ENCODE peak calls at places on chromosomes 12 and 14, in nine cellular contexts. G, C, N, A, R, B, Y, V and F are unnamed samples.

GRCh38 chr12:62719027-62719426 is 215.9 kb downstream of the PPM1H start:
- DNase-seq in R (no peak), C (no peak), A (no peak), B (no peak), Y (no peak), V (no peak), N (no peak), G (no peak), F (no peak)

GRCh38 chr12:132765366-132765765 is 3.7 kb upstream of the ANKLE2 start:
- DNase-seq in G (no peak), N (no peak), Y (no peak), R (no peak), B (no peak), C (no peak), V (no peak), A (no peak), F (no peak)

GRCh38 chr12:132429932-132430643 is 59.9 kb upstream of the FBRSL1 start:
- DNase-seq in N (peak; percentile 63), G (no peak), B (no peak), A (peak; percentile 41), R (peak; percentile 50), C (peak; percentile 86), Y (no peak), V (no peak), F (no peak)

GRCh38 chr14:93332032-93332852 is 594 bp downstream of the BTBD7 start:
- DNase-seq in C (peak; percentile 73), V (peak; percentile 49), Y (no peak), B (peak; percentile 67), R (peak; percentile 42), N (peak; percentile 74), G (peak; percentile 33), A (no peak), F (no peak)

GRCh38 chr12:5581616-5582367 is 149.9 kb downstream of the NTF3 start:
- DNase-seq in R (no peak), Y (no peak), B (peak; percentile 49), N (no peak), G (no peak), C (no peak), V (no peak), A (no peak), F (no peak)

GRCh38 chr14:102279688-102280348 is 25.1 kb downstream of the MOK start:
- DNase-seq in V (peak; percentile 100), C (no peak), B (no peak), R (no peak), A (peak; percentile 84), G (no peak), Y (no peak), N (no peak), F (no peak)

GRCh38 chr14:69038449-69039286 is 59.6 kb upstream of the ACTN1 start:
- DNase-seq in V (peak; percentile 88), B (no peak), G (no peak), Y (no peak), R (no peak), N (no peak), C (no peak), A (no peak), F (peak; percentile 47)

GRCh38 chr12:82803201-82803600 is 116.5 kb downstream of the TMTC2 start:
- DNase-seq in N (no peak), V (no peak), A (no peak), Y (no peak), R (no peak), C (no peak), B (no peak), G (no peak), F (no peak)

GRCh38 chr12:53492830-53493609 is 6.2 kb downstream of the MAP3K12 start:
- DNase-seq in N (peak; percentile 92), R (peak; percentile 92), Y (peak; percentile 91), V (peak; percentile 80), C (peak; percentile 93), B (peak; percentile 94), A (peak; percentile 64), G (peak; percentile 87), F (peak; percentile 93)

GRCh38 chr12:15629108-15629507 is 160.1 kb downstream of the EPS8 start:
- DNase-seq in N (peak; percentile 28), B (peak; percentile 74), V (peak; percentile 98), R (peak; percentile 7), C (peak; percentile 64), Y (peak; percentile 84), A (peak; percentile 94), G (peak; percentile 67), F (peak; percentile 84)

GRCh38 chr12:4648099-4648498 is 752 bp downstream of the AKAP3 start:
- DNase-seq in N (no peak), V (no peak), C (no peak), R (no peak), Y (no peak), A (no peak), G (no peak), B (no peak), F (no peak)

DNA sequence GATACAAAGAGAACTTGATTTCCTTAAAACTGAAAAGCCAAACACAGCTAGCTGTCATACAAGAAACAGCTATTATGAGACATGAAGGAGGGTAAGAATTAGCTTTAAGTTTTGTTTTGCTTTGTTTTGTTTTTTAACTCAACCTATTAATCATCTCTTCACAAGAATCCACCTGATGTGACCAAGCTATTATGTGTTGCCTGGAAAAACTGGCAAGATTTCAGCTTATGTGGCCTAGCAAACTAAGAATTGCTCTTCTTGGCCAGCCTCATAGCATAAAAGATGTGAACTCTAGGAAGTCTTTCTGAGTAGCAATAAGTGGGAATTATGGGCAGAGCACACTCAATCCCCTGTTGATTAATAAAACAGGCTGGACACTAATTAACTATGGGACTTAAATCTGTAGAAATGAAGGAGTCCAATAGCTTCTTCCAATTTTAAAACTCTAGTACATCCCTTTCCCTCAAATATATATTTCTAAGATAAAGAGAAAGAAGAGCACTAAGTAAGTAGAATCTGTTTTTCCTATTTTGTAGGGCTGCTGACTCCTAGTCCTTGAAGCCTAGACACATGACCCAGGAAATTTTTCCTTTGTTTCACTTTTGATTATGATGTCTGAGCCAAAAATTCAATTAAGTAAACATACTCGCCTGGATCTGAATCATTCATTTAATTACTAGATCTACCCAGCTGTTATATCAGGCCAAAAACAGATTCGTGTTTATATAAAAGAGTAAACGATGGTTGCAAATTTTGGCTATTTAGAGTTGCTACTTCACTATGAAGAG is 75.8 kb downstream of the GTF2A1 start:
- DNase-seq in G (no peak), B (no peak), Y (no peak), V (no peak), C (no peak), A (no peak), N (no peak), R (no peak), F (no peak)
- TF ChIP-seq POLR2A in G (no peak), B (no peak), Y (no peak), V (no peak), C (no peak), A (no peak), N (no peak), R (no peak), F (no peak)

DNA sequence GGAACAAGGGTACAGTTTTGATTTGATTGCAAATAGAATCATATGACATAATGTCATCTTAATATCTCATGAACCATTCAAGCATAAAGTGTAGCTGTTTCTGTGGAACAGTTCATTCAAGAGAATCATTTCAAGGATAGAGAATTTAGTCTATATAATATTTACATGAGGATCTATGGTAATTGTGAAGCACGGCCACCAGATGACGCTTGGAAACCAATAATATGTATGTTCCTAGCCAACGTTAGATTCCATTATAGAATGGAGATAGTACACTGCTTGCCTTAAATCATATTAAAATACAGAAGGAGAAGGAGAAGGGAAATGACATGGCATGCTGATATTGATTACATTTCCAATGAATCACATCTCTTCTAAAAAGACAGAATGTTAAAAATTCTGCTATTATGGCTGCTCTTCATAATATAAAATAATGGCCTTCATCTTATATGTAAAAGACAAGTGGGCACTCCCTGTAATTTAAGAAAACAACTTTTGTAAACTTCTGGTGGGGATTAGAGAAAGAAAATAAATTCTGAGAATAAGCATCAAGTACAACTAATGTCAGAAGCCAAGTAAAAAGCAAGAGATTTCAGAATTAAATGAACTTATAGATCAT is 351.0 kb downstream of the NAV3 start:
- DNase-seq in B (no peak), R (no peak), G (no peak), C (peak; percentile 8), A (no peak), Y (no peak), N (no peak), V (peak; percentile 48), F (no peak)
- TF ChIP-seq CTCF in B (no peak), R (no peak), G (no peak), C (peak; percentile 52), A (peak; percentile 53), Y (no peak), N (no peak), V (peak; percentile 68), F (no peak)

GRCh38 chr14:23579739-23580138 is 1.1 kb upstream of the JPH4 start:
- DNase-seq in R (no peak), A (no peak), Y (no peak), V (no peak), G (no peak), N (no peak), B (no peak), C (no peak), F (no peak)
- H3K36me3 ChIP-seq in R (no peaks in the 10 kb centered on the region), A (no peaks in the 10 kb centered on the region), Y (no peaks in the 10 kb centered on the region), V (no peaks in the 10 kb centered on the region), G (no peaks in the 10 kb centered on the region), N (no peaks in the 10 kb centered on the region), B (no peaks in the 10 kb centered on the region), C (no peaks in the 10 kb centered on the region), F (no peaks in the 10 kb centered on the region)

GRCh38 chr14:103699261-103699661 is 16.0 kb downstream of the XRCC3 start:
- DNase-seq in V (no peak), B (peak; percentile 18), G (no peak), C (no peak), Y (no peak), N (no peak), A (no peak), R (no peak), F (no peak)

GRCh38 chr14:103697196-103697595 is 18.1 kb downstream of the XRCC3 start:
- DNase-seq in G (no peak), N (no peak), C (no peak), Y (no peak), R (no peak), A (no peak), B (no peak), V (no peak), F (no peak)

GRCh38 chr14:103696466-103697071 is 18.7 kb downstream of the XRCC3 start:
- DNase-seq in N (no peak), R (no peak), Y (no peak), G (no peak), A (no peak), B (peak; percentile 77), C (peak; percentile 23), V (peak; percentile 91), F (peak; percentile 69)

GRCh38 chr14:103698380-103699260 is 16.6 kb downstream of the XRCC3 start:
- DNase-seq in N (peak; percentile 92), B (peak; percentile 32), C (peak; percentile 82), A (no peak), V (no peak), R (peak; percentile 87), G (no peak), Y (no peak), F (no peak)

DNA sequence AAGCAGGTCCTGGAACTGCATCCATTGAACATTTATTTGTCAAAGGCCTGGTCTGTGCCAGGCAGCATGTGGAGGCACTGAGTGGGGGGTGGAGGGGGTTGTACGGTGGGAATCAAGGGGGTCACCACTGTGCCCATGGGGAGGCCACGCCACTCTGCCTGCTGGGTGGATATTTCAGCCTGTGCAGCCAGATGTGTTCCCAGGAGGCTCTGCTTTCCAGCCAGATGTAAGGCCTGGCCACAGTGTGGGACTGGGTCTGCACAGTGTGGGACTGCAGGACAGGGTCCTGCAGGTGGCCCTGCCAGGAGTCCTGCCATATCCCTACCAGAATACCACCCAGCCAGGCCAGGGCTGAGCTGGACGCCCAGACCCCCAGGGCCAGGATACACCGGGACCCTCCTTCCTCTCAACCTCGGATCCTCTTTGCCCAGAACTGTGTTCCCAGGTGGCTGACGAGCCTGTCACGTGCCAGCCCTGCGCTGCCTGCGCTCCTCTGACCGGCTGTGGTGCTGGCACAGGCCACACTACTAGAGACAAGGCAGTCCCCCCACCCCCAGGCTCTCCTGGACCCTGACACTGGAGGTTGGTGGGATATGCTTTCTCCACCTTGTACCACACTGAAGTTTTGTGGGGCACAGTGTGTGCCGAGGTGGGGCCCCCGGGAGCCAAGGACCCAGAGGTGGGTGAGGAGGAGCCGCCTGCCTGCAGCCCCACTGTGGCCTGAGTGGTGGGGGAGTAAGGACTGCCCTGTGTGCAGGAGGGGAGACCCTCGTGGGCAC is 17.5 kb downstream of the XRCC3 start:
- DNase-seq in N (no peak), A (no peak), G (no peak), R (no peak), B (peak; percentile 30), Y (no peak), C (no peak), V (no peak), F (no peak)
- TF ChIP-seq POLR2A in N (no peak), A (no peak), G (no peak), R (no peak), B (no peak), Y (no peak), C (no peak), V (no peak), F (no peak)